ENCODE peak calls at places on chromosomes 11 and 22, in seven cellular contexts. S, U, B, I, M, Z and V are unnamed samples.

GRCh38 chr11:11979487-11980117 is 28.8 kb downstream of the DKK3 start:
- DNase-seq in S (no peak), M (no peak), U (peak), I (no peak), Z (no peak), B (peak), V (peak)

GRCh38 chr22:32708835-32709234 is 92.7 kb upstream of the TIMP3 start:
- DNase-seq in U (no peak), S (peak), Z (peak), B (peak), I (no peak), M (no peak), V (no peak)

GRCh38 chr11:35144103-35144741 is 5.3 kb downstream of the CD44 start:
- DNase-seq in Z (peak), I (no peak), U (peak), S (no peak), B (peak), M (no peak), V (peak)

GRCh38 chr11:64881476-64881875 is 3.1 kb upstream of the EHD1 start:
- DNase-seq in Z (no peak), M (no peak), U (no peak), S (no peak), I (no peak), B (no peak), V (no peak)

GRCh38 chr22:38285015-38285414 is 12.2 kb upstream of the TMEM184B start:
- DNase-seq in M (no peak), Z (no peak), B (no peak), S (no peak), U (no peak), I (no peak), V (no peak)

GRCh38 chr22:36449776-36450175 is 31.7 kb downstream of the TXN2 start:
- DNase-seq in S (no peak), U (no peak), Z (no peak), M (no peak), B (no peak), I (no peak), V (no peak)

GRCh38 chr11:18312663-18313420 is 9.1 kb downstream of the HPS5 start:
- DNase-seq in U (peak), Z (peak), S (no peak), I (no peak), B (peak), M (no peak), V (peak)

GRCh38 chr11:47906066-47906465 is 57.9 kb upstream of the NUP160 start:
- DNase-seq in U (no peak), Z (no peak), S (no peak), B (no peak), M (no peak), I (no peak), V (no peak)

GRCh38 chr11:78428773-78429172 is 11.2 kb upstream of the GAB2 start:
- DNase-seq in B (no peak), M (no peak), I (no peak), S (no peak), Z (no peak), U (no peak), V (no peak)

GRCh38 chr22:48053973-48054372 is 1291.5 kb downstream of the TBC1D22A start:
- DNase-seq in U (no peak), B (no peak), S (no peak), I (no peak), M (no peak), Z (no peak), V (no peak)

GRCh38 chr11:63682045-63682915 is 980 bp downstream of the RTN3 start:
- DNase-seq in Z (no peak), U (no peak), B (peak), S (no peak), M (peak), I (no peak), V (peak)

GRCh38 chr22:29816539-29816938 is 21.5 kb downstream of the ASCC2 start:
- DNase-seq in B (no peak), S (no peak), I (no peak), M (no peak), U (no peak), Z (no peak), V (no peak)

GRCh38 chr11:48683226-48683720 is 194.7 kb downstream of the OR4A47 start:
- DNase-seq in M (no peak), I (no peak), Z (no peak), B (no peak), U (no peak), S (no peak), V (no peak)

GRCh38 chr11:23555085-23555484 is 694.8 kb upstream of the CCDC179 start:
- DNase-seq in M (no peak), Z (no peak), I (no peak), U (peak), S (no peak), B (peak), V (peak)

GRCh38 chr11:13276454-13276851 is 1.1 kb upstream of the BMAL1 start:
- DNase-seq in S (no peak), B (no peak), M (peak), Z (no peak), U (no peak), I (no peak), V (no peak)

GRCh38 chr22:44822479-44822878 is 70.1 kb downstream of the ARHGAP8 start:
- DNase-seq in Z (no peak), M (no peak), S (no peak), U (no peak), I (no peak), B (no peak), V (no peak)

GRCh38 chr11:94550513-94550912 is 6.8 kb downstream of the FUT4 start:
- DNase-seq in S (no peak), Z (no peak), U (no peak), M (no peak), I (no peak), B (no peak), V (no peak)

GRCh38 chr22:27107824-27108223 is 450.4 kb downstream of the MIAT start:
- DNase-seq in S (peak), M (peak), I (peak), B (peak), U (peak), Z (peak), V (peak)

GRCh38 chr11:114346709-114347141 is 50.5 kb downstream of the NNMT start:
- DNase-seq in B (peak), I (no peak), Z (no peak), M (no peak), U (peak), S (no peak), V (no peak)

GRCh38 chr22:30868663-30869385 is 99.8 kb downstream of the MORC2 start:
- DNase-seq in M (no peak), B (peak), S (no peak), I (no peak), U (peak), Z (no peak), V (peak)

GRCh38 chr11:68928108-68928429 is 24.4 kb downstream of the IGHMBP2 start:
- DNase-seq in I (no peak), M (no peak), B (no peak), U (no peak), Z (no peak), S (no peak), V (no peak)

DNA sequence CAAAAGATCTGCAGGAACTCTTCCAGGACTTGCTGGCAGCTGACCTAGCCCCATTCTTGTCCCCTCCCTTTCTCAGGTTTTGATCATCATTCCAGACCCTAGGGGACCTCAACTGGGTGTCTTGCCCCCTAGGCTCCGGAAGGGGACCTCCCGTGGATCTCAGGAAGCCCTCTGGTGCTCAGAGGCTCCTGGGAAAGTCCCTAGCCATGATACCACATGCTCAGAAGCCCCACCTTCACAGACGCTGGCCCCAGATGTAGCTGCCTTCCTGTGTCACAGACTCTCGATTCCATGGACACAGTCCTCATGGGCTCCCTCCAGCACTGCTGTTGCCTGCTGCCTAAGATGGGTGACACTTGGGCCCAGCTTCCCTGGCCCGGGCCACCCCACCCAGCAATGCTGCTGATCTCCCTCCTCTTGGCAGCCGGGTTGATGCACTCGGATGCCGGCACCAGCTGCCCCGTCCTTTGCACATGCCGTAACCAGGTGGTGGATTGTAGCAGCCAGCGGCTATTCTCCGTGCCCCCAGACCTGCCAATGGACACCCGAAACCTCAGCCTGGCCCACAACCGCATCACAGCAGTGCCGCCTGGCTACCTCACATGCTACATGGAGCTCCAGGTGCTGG is at the start of gene LRRC55:
- DNase-seq in U (no peak), M (no peak), B (no peak), I (no peak), Z (no peak), S (no peak), V (no peak)
- H3K4me3 ChIP-seq in U (no peak), M (no peak), B (no peak), I (no peak), Z (no peak), S (no peak), V (no peak)

DNA sequence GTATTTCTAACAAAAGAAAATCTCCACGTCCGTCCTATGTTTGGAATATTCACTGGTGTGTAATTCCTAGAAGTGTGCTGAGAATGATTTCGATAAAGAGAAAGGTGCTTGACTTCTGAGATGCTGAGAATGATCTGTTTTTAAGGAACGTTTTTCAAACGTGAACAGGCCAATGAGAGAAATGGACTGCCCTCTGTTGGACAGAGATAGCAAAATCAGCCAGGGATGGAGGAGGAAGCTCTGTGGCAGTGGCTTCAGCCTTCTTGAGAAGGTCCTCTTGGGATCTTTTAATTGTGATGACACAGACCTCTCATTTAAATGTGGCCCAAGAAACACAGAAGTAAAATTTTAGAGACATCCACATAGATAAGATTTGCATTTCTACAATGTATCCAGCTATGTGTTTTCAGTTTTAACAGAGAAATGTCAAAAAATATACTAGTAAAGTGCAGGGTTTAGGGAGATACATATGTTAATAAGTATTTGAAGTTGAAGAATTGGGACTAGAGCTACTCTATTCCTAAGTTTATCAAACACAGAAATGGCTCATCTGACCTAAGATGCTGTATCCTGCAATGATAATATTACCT is 84.0 kb upstream of the RCN1 start:
- DNase-seq in M (no peak), U (peak), Z (peak), I (no peak), S (no peak), B (peak), V (peak)
- TF ChIP-seq CTCF in M (peak), U (peak), Z (peak), I (peak), S (peak), B (peak), V (peak)

GRCh38 chr11:27699242-27699925 is 871 bp downstream of the BDNF start:
- DNase-seq in U (peak), M (no peak), I (no peak), B (peak), S (no peak), Z (no peak), V (peak)

GRCh38 chr11:27696112-27696511 is 4.1 kb downstream of the BDNF start:
- DNase-seq in B (no peak), S (no peak), M (no peak), Z (no peak), I (no peak), U (peak), V (peak)

GRCh38 chr11:27698872-27699241 is 1.4 kb downstream of the BDNF start:
- DNase-seq in I (no peak), U (peak), M (peak), Z (peak), B (peak), S (peak), V (peak)

GRCh38 chr11:27696961-27697360 is 3.3 kb downstream of the BDNF start:
- DNase-seq in U (peak), B (no peak), Z (no peak), I (no peak), S (no peak), M (no peak), V (no peak)

DNA sequence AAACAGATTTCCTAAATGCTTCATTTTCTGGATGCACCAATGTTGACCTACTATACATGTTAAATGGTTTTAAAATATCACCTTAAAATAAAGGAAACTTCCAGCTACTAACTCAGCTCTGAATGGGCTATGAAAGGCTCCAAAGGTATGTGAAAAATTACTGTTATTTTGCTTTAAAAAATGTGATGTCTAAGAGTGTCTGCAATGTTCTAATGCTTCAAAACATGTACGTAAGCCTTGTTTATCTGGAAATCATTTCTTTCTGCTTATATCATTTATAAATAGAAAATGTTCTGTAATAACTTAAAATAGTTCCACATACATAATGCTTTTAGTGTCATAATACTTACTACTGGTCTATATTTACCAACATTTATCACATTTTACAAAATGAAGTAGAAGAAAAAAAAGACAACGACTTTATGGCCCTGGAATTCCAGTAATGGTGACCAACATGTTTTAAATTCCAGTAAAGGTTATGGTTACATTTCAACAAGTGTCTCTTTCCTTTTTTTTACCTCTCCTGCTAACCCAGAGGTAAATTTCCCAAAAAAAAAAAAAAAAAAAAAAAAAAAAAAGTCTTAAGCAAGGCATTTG is 2.5 kb downstream of the BDNF start:
- DNase-seq in S (no peak), Z (no peak), B (no peak), M (no peak), I (no peak), U (peak), V (peak)
- H3K4me3 ChIP-seq in S (no peak), Z (peak), B (no peak), M (no peak), I (no peak), U (peak), V (peak)

GRCh38 chr11:46485852-46486443 is 94.4 kb upstream of the CHRM4 start:
- DNase-seq in U (no peak), S (no peak), I (no peak), B (no peak), Z (no peak), M (no peak), V (no peak)
- TF ChIP-seq CTCF in U (no peak), S (no peak), I (no peak), B (no peak), Z (no peak), M (no peak), V (no peak)

GRCh38 chr11:117045196-117045595 is 53.0 kb downstream of the SIK3 start:
- DNase-seq in M (peak), Z (no peak), U (peak), B (peak), S (no peak), I (no peak), V (no peak)
- H3K4me3 ChIP-seq in M (peak), Z (no peak), U (no peak), B (no peak), S (peak), I (no peak), V (no peak)